ENCODE peak calls at places on chromosomes 5 and 9, in four cellular contexts. B is GM12891, K is H1, P is HepG2. Q is an unnamed sample.
A peak's percentile ranks its signal among the peaks of the same experiment; 100 is the strongest.

GRCh38 chr9:79946718-79947117 is 375.0 kb downstream of the TLE4 start:
- DNase-seq in B (no peak), K (no peak), P (no peak), Q (no peak)

GRCh38 chr5:50853151-50853550 is 186.7 kb downstream of the PARP8 start:
- DNase-seq in B (no peak), K (no peak), P (no peak), Q (peak; percentile 60)

GRCh38 chr9:36092509-36093215 is 43.9 kb upstream of the GLIPR2 start:
- DNase-seq in B (peak; percentile 25), K (no peak), P (no peak), Q (peak; percentile 65)

GRCh38 chr9:6944093-6944551 is 186.3 kb downstream of the KDM4C start:
- DNase-seq in B (no peak), K (no peak), P (no peak), Q (no peak)

GRCh38 chr9:128881627-128881883 is 195 bp downstream of the KYAT1 start:
- DNase-seq in B (no peak), K (no peak), P (no peak), Q (no peak)

GRCh38 chr9:80968611-80969010 is 720.7 kb downstream of the TLE1 start:
- DNase-seq in B (no peak), K (no peak), P (no peak), Q (no peak)

GRCh38 chr5:109454726-109455505 is 45.1 kb upstream of the PJA2 start:
- DNase-seq in B (no peak), K (no peak), P (no peak), Q (no peak)

GRCh38 chr9:120637919-120638318 is 58.0 kb upstream of the CDK5RAP2 start:
- DNase-seq in B (no peak), K (no peak), P (peak; percentile 40), Q (no peak)

GRCh38 chr5:126368239-126368812 is 54.9 kb upstream of the GRAMD2B start:
- DNase-seq in B (no peak), K (peak; percentile 54), P (peak; percentile 28), Q (no peak)

GRCh38 chr9:91261417-91261816 is 100.3 kb downstream of the AUH start:
- DNase-seq in B (no peak), K (no peak), P (no peak), Q (no peak)

GRCh38 chr5:172451771-172452197 is 2.5 kb downstream of the SH3PXD2B start:
- DNase-seq in B (no peak), K (no peak), P (peak; percentile 51), Q (no peak)

GRCh38 chr9:114034663-114035062 is 43.4 kb downstream of the AMBP start:
- DNase-seq in B (no peak), K (peak; percentile 28), P (no peak), Q (no peak)

GRCh38 chr9:135295556-135296300 is 183.9 kb upstream of the PPP1R26 start:
- DNase-seq in B (no peak), K (no peak), P (no peak), Q (no peak)

GRCh38 chr5:35237580-35238376 is 7.5 kb upstream of the PRLR start:
- DNase-seq in B (no peak), K (no peak), P (peak; percentile 86), Q (no peak)

GRCh38 chr9:88976888-88977257 is 14.4 kb upstream of the S1PR3 start:
- DNase-seq in B (no peak), K (no peak), P (no peak), Q (no peak)

GRCh38 chr5:147887026-147887627 is 8.6 kb downstream of the SCGB3A2 start:
- DNase-seq in B (no peak), K (no peak), P (peak; percentile 3), Q (no peak)

GRCh38 chr9:135163023-135163780 is 75.7 kb downstream of the OLFM1 start:
- DNase-seq in B (no peak), K (no peak), P (no peak), Q (no peak)

GRCh38 chr5:112914584-112914983 is 7.4 kb downstream of the REEP5 start:
- DNase-seq in B (no peak), K (no peak), P (no peak), Q (no peak)

GRCh38 chr5:154494036-154494435 is 16.0 kb upstream of the HAND1 start:
- DNase-seq in B (no peak), K (no peak), P (no peak), Q (no peak)

GRCh38 chr5:146751054-146751453 is 127.5 kb downstream of the PPP2R2B start:
- DNase-seq in B (no peak), K (no peak), P (no peak), Q (no peak)

GRCh38 chr9:4890242-4890641 is 94.8 kb upstream of the JAK2 start:
- DNase-seq in B (no peak), K (no peak), P (no peak), Q (no peak)

GRCh38 chr9:10701906-10702305 is 89.1 kb upstream of the PTPRD start:
- DNase-seq in B (no peak), K (no peak), P (no peak), Q (no peak)

GRCh38 chr9:131873891-131874440 is 134.1 kb upstream of the RAPGEF1 start:
- DNase-seq in B (no peak), K (no peak), P (no peak), Q (no peak)

GRCh38 chr5:158313739-158314464 is 455.0 kb upstream of the CLINT1 start:
- DNase-seq in B (no peak), K (no peak), P (no peak), Q (no peak)

GRCh38 chr9:81849631-81850259 is 78.5 kb upstream of the SPATA31D4 start:
- DNase-seq in B (no peak), K (no peak), P (no peak), Q (no peak)

GRCh38 chr5:135333737-135334515 is 65.1 kb downstream of the MACROH2A1 start:
- DNase-seq in B (no peak), K (no peak), P (no peak), Q (no peak)

GRCh38 chr5:159071382-159071781 is 28.3 kb downstream of the EBF1 start:
- DNase-seq in B (no peak), K (no peak), P (no peak), Q (no peak)

DNA sequence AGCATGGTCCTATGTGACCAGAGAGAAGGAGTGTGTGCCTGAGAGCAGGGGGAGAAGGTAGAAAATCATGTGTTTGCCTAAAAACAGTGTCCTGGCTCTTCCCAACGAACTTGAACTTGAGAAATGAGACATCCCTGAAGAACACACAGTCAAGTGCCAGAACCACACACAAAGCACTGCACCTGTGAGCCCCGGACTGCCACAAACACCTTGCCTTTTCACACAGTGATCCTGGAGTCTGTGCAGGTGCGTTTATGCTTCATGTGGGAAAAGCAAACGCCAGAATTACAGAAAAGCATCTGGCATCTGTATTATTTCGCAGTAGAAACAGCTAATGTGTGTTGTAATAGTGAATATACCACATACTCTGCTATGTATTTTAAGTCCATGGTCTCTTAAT is 9.3 kb downstream of the CTNND2 start:
- DNase-seq in B (no peak), K (no peak), P (no peak), Q (no peak)
- TF ChIP-seq TAF1 in B (no peak), K (no peak), P (no peak), Q (no peak)

GRCh38 chr9:975740-976257 is 656 bp upstream of the DMRT3 start:
- DNase-seq in B (no peak), K (no peak), P (no peak), Q (no peak)

GRCh38 chr9:974993-975739 is 1.3 kb upstream of the DMRT3 start:
- DNase-seq in B (no peak), K (peak; percentile 65), P (no peak), Q (no peak)

GRCh38 chr9:977361-978116 is 1.1 kb downstream of the DMRT3 start:
- DNase-seq in B (no peak), K (peak; percentile 65), P (no peak), Q (no peak)

GRCh38 chr9:976805-977360 is 428 bp downstream of the DMRT3 start:
- DNase-seq in B (no peak), K (peak; percentile 66), P (no peak), Q (no peak)

DNA sequence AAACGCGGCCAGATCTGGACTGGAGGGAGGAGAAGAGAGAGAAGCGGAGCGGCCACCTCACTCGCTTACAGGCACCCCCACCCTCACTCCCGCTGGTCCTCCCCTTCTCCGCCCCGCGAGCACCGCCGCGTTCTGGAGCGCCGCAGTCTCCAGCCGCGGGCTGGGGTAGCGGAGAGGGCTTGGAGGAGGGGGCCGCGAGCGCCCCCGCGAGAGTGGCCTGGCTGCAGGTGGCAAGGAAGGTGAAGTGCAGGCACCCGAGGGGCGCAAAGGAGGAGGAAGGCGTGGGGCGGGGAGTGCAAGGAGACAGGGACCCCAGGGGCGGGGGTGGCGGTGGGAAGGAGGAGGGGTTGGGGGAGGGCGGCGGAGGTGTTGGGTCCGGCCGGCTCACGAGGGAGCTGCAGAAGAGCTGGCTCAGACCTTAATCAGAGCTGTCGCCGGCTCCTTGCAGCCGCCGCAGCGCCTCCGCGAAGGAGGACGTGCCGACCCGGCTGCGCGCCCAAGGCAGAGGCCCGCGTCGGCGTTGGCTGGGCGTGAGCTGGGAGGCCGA is at the start of gene DMRT3:
- DNase-seq in B (no peak), K (peak; percentile 83), P (no peak), Q (no peak)
- TF ChIP-seq TAF1 in B (no peak), K (no peak), P (no peak), Q (no peak)

GRCh38 chr5:151408633-151409243 is 38.7 kb upstream of the SLC36A1 start:
- DNase-seq in B (no peak), K (no peak), P (no peak), Q (no peak)

GRCh38 chr5:151417712-151418111 is 29.7 kb upstream of the SLC36A1 start:
- DNase-seq in B (no peak), K (no peak), P (no peak), Q (no peak)

GRCh38 chr5:151414536-151414935 is 32.9 kb upstream of the SLC36A1 start:
- DNase-seq in B (no peak), K (no peak), P (no peak), Q (no peak)

DNA sequence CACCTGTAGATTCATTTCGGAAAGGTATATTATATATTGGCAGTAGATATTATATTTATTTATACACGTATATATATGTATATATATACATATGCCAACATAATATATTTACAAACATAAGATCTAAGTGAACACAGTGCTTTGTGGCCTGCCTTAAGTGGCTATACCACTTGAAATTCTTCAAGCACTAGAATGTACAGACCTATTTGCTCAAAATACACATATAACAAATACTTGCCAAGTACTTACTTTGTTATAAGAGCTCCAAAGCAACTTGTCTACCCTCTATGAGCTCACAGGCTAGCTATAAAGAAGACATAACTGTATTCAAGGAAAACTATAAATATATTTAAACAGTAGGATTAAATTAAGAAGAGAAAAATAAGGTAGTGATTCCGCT is 33.6 kb upstream of the SLC36A1 start:
- DNase-seq in B (no peak), K (no peak), P (no peak), Q (no peak)
- TF ChIP-seq TAF1 in B (no peak), K (no peak), P (no peak), Q (no peak)

GRCh38 chr5:54446169-54446786 is 9.2 kb upstream of the HSPB3 start:
- DNase-seq in B (no peak), K (no peak), P (no peak), Q (no peak)

GRCh38 chr5:54440456-54440893 is 15.0 kb upstream of the HSPB3 start:
- DNase-seq in B (no peak), K (no peak), P (no peak), Q (peak; percentile 48)

GRCh38 chr5:54442271-54442670 is 13.2 kb upstream of the HSPB3 start:
- DNase-seq in B (no peak), K (no peak), P (no peak), Q (no peak)

GRCh38 chr5:54445691-54446090 is 9.8 kb upstream of the HSPB3 start:
- DNase-seq in B (no peak), K (no peak), P (no peak), Q (no peak)

DNA sequence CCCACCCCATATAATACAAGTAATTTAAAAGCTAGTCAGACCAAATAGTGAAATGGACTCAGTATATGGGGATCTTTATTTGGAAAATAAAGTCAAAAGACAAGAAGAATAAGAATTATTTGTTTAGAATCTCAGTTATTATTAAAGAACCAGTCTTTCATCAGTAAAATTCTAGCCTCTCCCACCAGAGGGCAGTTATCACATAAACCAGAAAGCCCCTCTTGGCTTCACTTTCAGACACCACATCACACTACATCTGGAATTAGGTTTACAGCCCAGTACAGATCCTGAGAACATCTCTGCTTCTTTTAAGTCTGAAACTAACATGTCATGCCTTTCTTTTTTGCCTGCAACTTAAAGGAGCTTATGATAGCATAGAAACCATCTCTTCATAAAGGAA is 12.2 kb upstream of the HSPB3 start:
- DNase-seq in B (peak; percentile 13), K (no peak), P (peak; percentile 15), Q (no peak)
- TF ChIP-seq TAF1 in B (no peak), K (no peak), P (no peak), Q (no peak)